ENCODE peak calls at places on chromosomes 1 and 21, in four cellular contexts. O is H1, I is HepG2, L is GM12878. Q is an unnamed sample. For H3K27me3, the result is how much of the 10 kb centered on the place peaks cover.

GRCh38 chr21:33552999-33553598 is 10.3 kb downstream of the SON start:
- DNase-seq in O (no peak), I (no peak), L (no peak), Q (no peak)

GRCh38 chr1:114316204-114316603 is 162.5 kb upstream of the SYT6 start:
- DNase-seq in O (no peak), I (no peak), L (no peak), Q (no peak)

GRCh38 chr1:207925210-207925609 is 14.3 kb upstream of the CD34 start:
- DNase-seq in O (peak), I (no peak), L (no peak), Q (peak)

GRCh38 chr1:212638419-212639151 is 30.0 kb downstream of the ATF3 start:
- DNase-seq in O (no peak), I (no peak), L (no peak), Q (no peak)

GRCh38 chr1:19367584-19368041 is 55.5 kb downstream of the SLC66A1 start:
- DNase-seq in O (no peak), I (no peak), L (no peak), Q (no peak)

GRCh38 chr1:3688356-3688755 is 36.0 kb downstream of the TP73 start:
- DNase-seq in O (peak), I (no peak), L (no peak), Q (no peak)

GRCh38 chr1:42978317-42979036 is 19.8 kb upstream of the SLC2A1 start:
- DNase-seq in O (peak), I (no peak), L (no peak), Q (peak)

GRCh38 chr1:41683681-41684500 is 199.4 kb upstream of the EDN2 start:
- DNase-seq in O (no peak), I (no peak), L (no peak), Q (no peak)

GRCh38 chr21:46171585-46171984 is 12.7 kb downstream of the SPATC1L start:
- DNase-seq in O (no peak), I (no peak), L (no peak), Q (no peak)

GRCh38 chr1:196723325-196724185 is 51.1 kb upstream of the CFHR3 start:
- DNase-seq in O (peak), I (peak), L (no peak), Q (peak)

GRCh38 chr21:32412162-32412997 is at the start of gene EVA1C:
- DNase-seq in O (peak), I (no peak), L (no peak), Q (peak)

GRCh38 chr1:91683598-91683951 is 182.9 kb downstream of the CDC7 start:
- DNase-seq in O (no peak), I (no peak), L (no peak), Q (peak)

GRCh38 chr1:38228718-38229117 is 182.1 kb upstream of the POU3F1 start:
- DNase-seq in O (no peak), I (no peak), L (no peak), Q (no peak)

GRCh38 chr1:220330265-220330664 is 58.0 kb upstream of the RAB3GAP2 start:
- DNase-seq in O (no peak), I (no peak), L (no peak), Q (no peak)

GRCh38 chr1:228776439-228776838 is 41.2 kb downstream of the RHOU start:
- DNase-seq in O (no peak), I (no peak), L (no peak), Q (no peak)

GRCh38 chr1:171166361-171166760 is 18.7 kb upstream of the FMO2 start:
- DNase-seq in O (no peak), I (no peak), L (no peak), Q (no peak)

GRCh38 chr1:205528446-205528886 is 24.0 kb downstream of the CDK18 start:
- DNase-seq in O (no peak), I (no peak), L (no peak), Q (no peak)

GRCh38 chr1:151839457-151840409 is at the start of gene C2CD4D:
- DNase-seq in O (peak), I (peak), L (peak), Q (peak)
- TF ChIP-seq SUZ12 in O (no peak), I (no peak), L (no peak), Q (no peak)

GRCh38 chr1:48619529-48619928 is 147.5 kb upstream of the SPATA6 start:
- DNase-seq in O (peak), I (no peak), L (no peak), Q (peak)
- H3K4me3 ChIP-seq in O (no peak), I (no peak), L (no peak), Q (no peak)

GRCh38 chr21:41729701-41730368 is 37.0 kb downstream of the RIPK4 start:
- DNase-seq in O (no peak), I (no peak), L (no peak), Q (no peak)
- H3K27me3 ChIP-seq in O (under half), I (under half), L (under half), Q (under half)

GRCh38 chr1:32539584-32540571 is 651 bp downstream of the ZBTB8A start:
- DNase-seq in O (peak), I (no peak), L (no peak), Q (no peak)
- TF ChIP-seq SUZ12 in O (no peak), I (no peak), L (no peak), Q (no peak)

GRCh38 chr1:40133122-40133665 is 28.0 kb upstream of the RLF start:
- DNase-seq in O (no peak), I (no peak), L (no peak), Q (no peak)
- H3K4me3 ChIP-seq in O (no peak), I (no peak), L (no peak), Q (no peak)

GRCh38 chr1:158181577-158181922 is 855 bp downstream of the CD1D start:
- DNase-seq in O (no peak), I (no peak), L (no peak), Q (no peak)

GRCh38 chr1:158179301-158180041 is 1.2 kb upstream of the CD1D start:
- DNase-seq in O (no peak), I (no peak), L (no peak), Q (no peak)

GRCh38 chr1:158176399-158176798 is 4.3 kb upstream of the CD1D start:
- DNase-seq in O (no peak), I (no peak), L (no peak), Q (no peak)

GRCh38 chr1:158180741-158181576 is at the start of gene CD1D:
- DNase-seq in O (peak), I (no peak), L (no peak), Q (peak)

GRCh38 chr1:158177705-158178450 is 2.8 kb upstream of the CD1D start:
- DNase-seq in O (peak), I (no peak), L (no peak), Q (peak)
- H3K27me3 ChIP-seq in O (under half), I (under half), L (under half), Q (half or more)

DNA sequence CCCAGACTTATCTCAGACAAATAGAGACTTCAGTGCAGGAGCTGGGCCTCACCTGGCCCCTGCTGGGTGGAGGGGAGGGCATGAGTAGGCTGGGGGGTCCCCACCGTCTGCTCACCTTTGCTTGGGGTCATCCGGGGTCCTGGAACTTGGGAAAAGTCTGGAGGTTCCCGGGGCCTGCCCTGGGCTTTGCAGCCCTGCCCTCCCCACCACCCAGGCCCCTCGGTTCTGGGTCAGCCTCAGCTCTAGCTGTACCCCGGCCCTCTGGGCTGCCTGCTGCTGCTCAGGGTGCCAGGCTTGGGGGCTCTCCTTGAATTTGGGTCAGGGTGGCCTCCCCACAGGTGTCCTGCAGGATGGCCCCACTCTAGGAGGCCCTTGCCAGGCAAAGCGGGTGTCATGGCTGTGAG is 2.4 kb upstream of the TMEM52 start:
- DNase-seq in O (no peak), I (no peak), L (no peak), Q (no peak)
- TF ChIP-seq SUZ12 in O (no peak), I (no peak), L (no peak), Q (no peak)

DNA sequence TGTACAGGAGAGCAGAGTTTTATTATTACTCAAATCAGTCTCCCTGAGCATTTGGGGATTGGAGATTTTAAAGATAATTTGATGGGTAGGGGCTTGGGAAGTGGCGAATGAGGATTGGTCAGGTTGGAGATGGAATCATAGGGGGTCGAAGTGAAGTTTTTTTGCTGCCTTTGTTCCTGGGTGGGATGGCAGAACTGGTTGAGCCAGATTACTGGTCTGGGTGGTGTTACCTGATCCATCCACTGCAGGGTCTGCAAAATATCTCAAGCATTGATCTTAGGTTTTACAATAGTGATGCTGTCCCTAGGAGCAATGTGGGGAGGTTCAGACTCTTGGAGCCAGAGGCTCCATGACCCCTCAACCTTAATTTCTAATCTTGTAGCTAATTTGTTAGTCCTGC is 108.8 kb downstream of the BACH1 start:
- DNase-seq in O (no peak), I (no peak), L (no peak), Q (no peak)
- H3K4me3 ChIP-seq in O (no peak), I (no peak), L (no peak), Q (no peak)

Q was measured in NT2/D1.